ENCODE peak calls at places on chromosomes 16 and 17, in seven cellular contexts. D, B, P, L, U, E and Z are unnamed samples. For H3K4me1, the result is how much of the 10 kb centered on the place peaks cover.

GRCh38 chr17:65541453-65541852 is 20.0 kb downstream of the AXIN2 start:
- DNase-seq in D (no peak), B (no peak), P (no peak), L (no peak), U (no peak), E (no peak), Z (no peak)

GRCh38 chr16:48814994-48815393 is 205.0 kb upstream of the N4BP1 start:
- DNase-seq in D (no peak), B (no peak), P (no peak), L (no peak), U (no peak), E (no peak), Z (no peak)

GRCh38 chr17:80220709-80221215 is 535 bp downstream of the SLC26A11 start:
- DNase-seq in D (peak), B (peak), P (no peak), L (no peak), U (no peak), E (no peak), Z (peak)

GRCh38 chr17:47687748-47688147 is 6.2 kb upstream of the TBKBP1 start:
- DNase-seq in D (peak), B (no peak), P (no peak), L (no peak), U (no peak), E (peak), Z (no peak)

GRCh38 chr17:33696102-33696501 is 403.0 kb upstream of the ASIC2 start:
- DNase-seq in D (no peak), B (no peak), P (no peak), L (no peak), U (no peak), E (no peak), Z (no peak)

GRCh38 chr17:72861811-72862210 is 230.7 kb downstream of the SLC39A11 start:
- DNase-seq in D (no peak), B (no peak), P (no peak), L (no peak), U (no peak), E (no peak), Z (no peak)

GRCh38 chr16:75065149-75065807 is 51.3 kb downstream of the LDHD start:
- DNase-seq in D (peak), B (no peak), P (no peak), L (no peak), U (no peak), E (no peak), Z (no peak)

GRCh38 chr17:66953661-66954060 is 10.8 kb upstream of the CACNG4 start:
- DNase-seq in D (no peak), B (no peak), P (no peak), L (no peak), U (no peak), E (no peak), Z (no peak)

GRCh38 chr16:66916518-66916917 is 2.2 kb downstream of the CDH16 start:
- DNase-seq in D (no peak), B (no peak), P (no peak), L (no peak), U (no peak), E (no peak), Z (no peak)

GRCh38 chr16:47565454-47565853 is 104.3 kb downstream of the PHKB start:
- DNase-seq in D (no peak), B (peak), P (peak), L (peak), U (peak), E (peak), Z (no peak)

GRCh38 chr16:84881702-84882521 is 62.1 kb downstream of the CRISPLD2 start:
- DNase-seq in D (no peak), B (peak), P (no peak), L (no peak), U (peak), E (peak), Z (no peak)

GRCh38 chr17:75723201-75723930 is 2.1 kb downstream of the ITGB4 start:
- DNase-seq in D (peak), B (no peak), P (no peak), L (no peak), U (peak), E (no peak), Z (peak)

GRCh38 chr17:7014995-7015586 is 2.7 kb downstream of the RNASEK start:
- DNase-seq in D (no peak), B (no peak), P (no peak), L (no peak), U (peak), E (peak), Z (no peak)

GRCh38 chr16:68698091-68698490 is 39.0 kb upstream of the CDH1 start:
- DNase-seq in D (no peak), B (no peak), P (no peak), L (no peak), U (no peak), E (no peak), Z (no peak)

GRCh38 chr16:73054732-73055481 is 7.0 kb upstream of the ZFHX3 start:
- DNase-seq in D (peak), B (no peak), P (no peak), L (no peak), U (peak), E (peak), Z (no peak)

GRCh38 chr17:78731904-78732303 is 50.2 kb downstream of the CYTH1 start:
- DNase-seq in D (no peak), B (no peak), P (no peak), L (no peak), U (no peak), E (no peak), Z (no peak)

GRCh38 chr17:78736526-78737079 is 45.5 kb downstream of the CYTH1 start:
- DNase-seq in D (peak), B (peak), P (peak), L (peak), U (peak), E (no peak), Z (peak)

GRCh38 chr17:78735832-78736525 is 46.1 kb downstream of the CYTH1 start:
- DNase-seq in D (peak), B (peak), P (no peak), L (no peak), U (peak), E (no peak), Z (no peak)

GRCh38 chr17:78737332-78737731 is 44.7 kb downstream of the CYTH1 start:
- DNase-seq in D (peak), B (no peak), P (no peak), L (no peak), U (peak), E (peak), Z (no peak)

DNA sequence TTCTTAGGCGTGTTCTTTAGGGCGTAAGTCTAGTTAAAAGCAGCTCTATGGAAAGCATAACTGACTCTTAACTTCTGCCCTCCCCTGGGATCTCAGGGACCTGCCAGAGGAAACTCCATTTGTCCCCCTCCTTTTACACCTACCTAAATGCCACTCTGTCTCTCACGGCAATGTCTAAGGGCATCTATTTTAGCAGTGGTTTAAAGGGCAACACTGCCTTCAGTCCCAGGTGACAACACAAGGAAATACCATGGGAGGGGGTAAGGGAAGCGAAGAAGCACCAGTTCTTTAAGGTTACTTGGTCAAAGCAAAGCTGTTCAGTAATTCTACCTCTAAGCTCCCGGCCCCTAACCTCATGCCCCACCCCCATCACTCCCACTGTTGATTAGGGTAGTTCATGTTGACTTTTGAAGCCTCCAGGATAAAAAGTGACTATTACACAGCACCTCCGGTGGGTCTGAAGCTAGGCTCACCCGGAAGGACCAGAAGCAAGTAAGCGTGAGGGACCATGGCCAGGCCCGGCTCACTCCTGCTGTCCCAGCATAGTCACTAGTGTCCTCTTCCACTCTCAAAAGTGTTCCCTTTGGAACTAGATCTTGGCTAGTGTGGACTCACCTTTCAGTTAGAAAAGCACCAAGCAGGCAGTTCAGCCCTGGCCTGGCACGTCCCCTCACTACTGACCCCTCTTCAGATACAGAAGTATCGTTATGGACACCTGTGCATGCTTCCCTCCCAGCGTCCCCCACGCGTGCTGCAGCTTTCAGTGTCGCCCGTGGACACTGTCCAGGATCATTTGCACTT is 47.0 kb downstream of the CYTH1 start:
- DNase-seq in D (peak), B (peak), P (no peak), L (no peak), U (no peak), E (no peak), Z (peak)
- H3K4me1 ChIP-seq in D (under half), B (under half), P (half or more), L (under half), U (under half), E (under half), Z (under half)

GRCh38 chr16:89101303-89102034 is 7.8 kb downstream of the ACSF3 start:
- DNase-seq in D (no peak), B (no peak), P (no peak), L (no peak), U (no peak), E (no peak), Z (peak)
- H3K4me1 ChIP-seq in D (under half), B (under half), P (under half), L (under half), U (under half), E (under half), Z (under half)

GRCh38 chr17:82569621-82570020 is 50.1 kb downstream of the FOXK2 start:
- DNase-seq in D (no peak), B (no peak), P (no peak), L (no peak), U (no peak), E (no peak), Z (peak)
- H3K4me1 ChIP-seq in D (under half), B (under half), P (under half), L (under half), U (under half), E (under half), Z (under half)

GRCh38 chr17:59425085-59425901 is 93.8 kb downstream of the YPEL2 start:
- DNase-seq in D (no peak), B (no peak), P (peak), L (peak), U (no peak), E (peak), Z (peak)

GRCh38 chr17:59423137-59423703 is 91.8 kb downstream of the YPEL2 start:
- DNase-seq in D (no peak), B (peak), P (peak), L (no peak), U (no peak), E (peak), Z (no peak)

GRCh38 chr17:59423903-59424302 is 92.4 kb downstream of the YPEL2 start:
- DNase-seq in D (no peak), B (no peak), P (peak), L (no peak), U (no peak), E (no peak), Z (no peak)

GRCh38 chr17:59426031-59426430 is 94.6 kb downstream of the YPEL2 start:
- DNase-seq in D (no peak), B (no peak), P (no peak), L (no peak), U (no peak), E (no peak), Z (no peak)

DNA sequence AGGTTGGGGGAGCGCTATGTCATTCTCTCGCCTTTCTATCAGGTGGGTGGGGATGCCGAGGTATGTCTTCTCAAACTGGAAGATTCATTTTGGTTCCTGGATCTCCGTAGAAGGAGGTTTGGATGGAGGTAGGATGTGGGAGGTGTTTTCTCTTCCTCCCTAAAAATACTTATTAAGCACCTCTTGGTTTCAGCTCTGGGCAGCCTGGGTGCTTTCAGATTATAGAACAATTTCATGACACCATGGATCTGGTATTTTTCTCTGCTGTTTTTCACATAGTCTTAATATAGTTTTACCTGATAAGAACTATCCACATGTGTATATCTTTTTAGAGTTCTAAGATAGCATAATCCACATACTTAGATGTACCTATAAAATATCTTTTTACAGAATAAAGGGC is 92.9 kb downstream of the YPEL2 start:
- DNase-seq in D (no peak), B (no peak), P (no peak), L (no peak), U (no peak), E (no peak), Z (no peak)
- H3K4me1 ChIP-seq in D (under half), B (half or more), P (half or more), L (under half), U (under half), E (under half), Z (half or more)

DNA sequence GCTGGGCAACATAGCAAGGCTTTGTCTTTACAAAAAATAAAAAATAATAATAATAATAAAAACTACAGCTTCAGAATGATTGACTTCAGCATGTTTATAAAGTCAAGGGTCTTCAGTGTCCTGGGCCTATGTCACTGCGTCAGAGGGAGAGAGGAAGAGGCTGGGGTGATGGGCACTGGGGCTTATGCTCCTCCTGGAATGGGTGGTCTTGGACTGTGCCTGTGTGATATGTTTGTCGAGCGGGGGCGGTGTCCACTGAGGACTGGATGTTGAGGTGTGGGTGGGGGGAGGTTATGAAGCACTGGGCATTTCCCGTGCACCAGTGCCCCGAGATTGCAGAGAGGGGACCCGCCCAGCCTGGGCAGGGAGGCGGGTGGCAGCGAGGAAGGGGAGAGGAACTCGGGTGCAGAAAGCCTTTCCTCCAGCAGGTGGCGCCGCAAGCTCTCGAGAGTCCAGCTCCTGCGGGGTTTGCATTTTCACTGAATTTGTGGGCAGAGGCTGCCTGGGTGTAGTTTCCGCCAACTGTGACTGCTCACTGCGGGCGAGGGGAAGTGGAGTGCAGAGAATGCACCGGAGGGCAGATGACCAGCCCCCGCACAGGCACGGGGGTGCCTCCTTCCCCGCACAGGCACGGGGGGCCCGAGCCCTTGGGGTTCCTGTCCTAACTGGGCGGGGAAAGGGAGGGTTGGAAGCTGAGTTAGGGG is 190.5 kb downstream of the SEC14L1 start:
- DNase-seq in D (peak), B (peak), P (peak), L (peak), U (peak), E (peak), Z (peak)
- H3K4me1 ChIP-seq in D (under half), B (under half), P (under half), L (under half), U (half or more), E (under half), Z (under half)

GRCh38 chr17:27545562-27546229 is 85.3 kb upstream of the LGALS9 start:
- DNase-seq in D (peak), B (peak), P (no peak), L (no peak), U (no peak), E (peak), Z (no peak)
- H3K4me1 ChIP-seq in D (half or more), B (half or more), P (under half), L (under half), U (under half), E (under half), Z (under half)

DNA sequence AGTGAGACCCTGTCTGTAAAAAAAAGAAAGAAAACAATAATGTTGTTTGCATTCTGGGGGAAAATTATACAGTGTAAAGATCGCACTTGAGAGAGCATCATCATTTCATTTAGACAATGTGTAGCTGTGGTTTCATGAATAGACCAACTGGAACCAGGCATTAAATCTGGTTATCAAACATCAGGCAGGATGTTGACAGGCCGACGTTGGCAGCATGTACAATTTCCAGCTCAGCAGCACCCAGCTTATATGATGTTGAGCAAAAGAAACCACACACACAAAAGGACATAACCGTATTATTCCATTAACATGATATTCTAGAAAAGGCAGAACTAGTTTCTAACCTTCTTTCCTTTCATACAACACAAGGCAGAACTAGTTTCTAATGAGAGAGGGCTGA is 5.8 kb downstream of the MARVELD3 start:
- DNase-seq in D (no peak), B (no peak), P (no peak), L (no peak), U (no peak), E (no peak), Z (no peak)
- H3K4me1 ChIP-seq in D (under half), B (under half), P (under half), L (under half), U (under half), E (under half), Z (under half)

GRCh38 chr17:50328360-50328759 is 17.6 kb upstream of the XYLT2 start:
- DNase-seq in D (no peak), B (no peak), P (no peak), L (no peak), U (no peak), E (no peak), Z (no peak)
- H3K4me1 ChIP-seq in D (under half), B (under half), P (under half), L (under half), U (under half), E (under half), Z (under half)

GRCh38 chr16:2142942-2143868 is 5.2 kb upstream of the RAB26 start:
- DNase-seq in D (no peak), B (peak), P (no peak), L (no peak), U (peak), E (no peak), Z (no peak)
- H3K4me1 ChIP-seq in D (under half), B (under half), P (under half), L (under half), U (under half), E (under half), Z (under half)

GRCh38 chr17:70134042-70134441 is 35.3 kb upstream of the KCNJ2 start:
- DNase-seq in D (no peak), B (no peak), P (no peak), L (no peak), U (no peak), E (no peak), Z (no peak)
- H3K4me1 ChIP-seq in D (under half), B (under half), P (under half), L (under half), U (under half), E (under half), Z (under half)